ENCODE peak calls at places on chromosomes 16 and 17, in nine cellular contexts. L is ovary, N is transverse colon, D is activated B cell treated with CpG ODN at 0.5 μM for 24 hours, U is GM12865, K is tibial nerve, J is epithelial cell of esophagus, P is AG04449, Z is progenitor cell of endocrine pancreas. I is an unnamed sample.

GRCh38 chr16:70788668-70789161 is 12.2 kb downstream of the VAC14 start:
- DNase-seq in K (no peak), U (no peak), N (no peak), L (no peak), D (no peak), J (no peak), P (no peak), Z (no peak), I (no peak)

GRCh38 chr17:71142333-71142732 is 973.0 kb downstream of the KCNJ2 start:
- DNase-seq in D (no peak), Z (no peak), J (no peak), P (no peak), N (no peak), L (no peak), K (no peak), U (no peak), I (no peak)

GRCh38 chr16:66155933-66156332 is 210.6 kb upstream of the CDH5 start:
- DNase-seq in D (no peak), P (no peak), N (no peak), K (no peak), L (no peak), Z (no peak), J (no peak), U (peak; percentile 78), I (no peak)

GRCh38 chr16:11686713-11687112 is 18.5 kb downstream of the SNN start:
- DNase-seq in L (no peak), Z (no peak), U (no peak), D (no peak), N (no peak), K (no peak), J (no peak), P (no peak), I (no peak)

GRCh38 chr17:50953831-50954601 is 87.9 kb upstream of the TOB1 start:
- DNase-seq in Z (no peak), P (no peak), U (peak; percentile 49), J (peak; percentile 92), N (peak; percentile 43), L (peak; percentile 64), K (no peak), D (no peak), I (no peak)

GRCh38 chr17:33258291-33258690 is 34.8 kb downstream of the ASIC2 start:
- DNase-seq in L (no peak), N (no peak), K (no peak), J (no peak), Z (no peak), P (no peak), D (no peak), U (no peak), I (no peak)

GRCh38 chr16:74169687-74170522 is 126.7 kb upstream of the PSMD7 start:
- DNase-seq in J (no peak), U (no peak), P (no peak), Z (no peak), L (no peak), K (no peak), N (no peak), D (no peak), I (no peak)

GRCh38 chr17:2218426-2218825 is 85.2 kb downstream of the SMG6 start:
- DNase-seq in J (peak; percentile 99), U (peak; percentile 53), Z (no peak), P (no peak), L (no peak), D (no peak), K (no peak), N (no peak), I (no peak)

GRCh38 chr16:67663151-67663876 is 2.6 kb downstream of the PARD6A start:
- DNase-seq in N (no peak), K (no peak), D (no peak), Z (no peak), U (no peak), L (no peak), J (no peak), P (no peak), I (no peak)

GRCh38 chr17:2138318-2138717 is 83.4 kb downstream of the HIC1 start:
- DNase-seq in J (no peak), L (no peak), U (peak; percentile 92), P (no peak), Z (no peak), D (no peak), N (peak; percentile 45), K (no peak), I (no peak)

GRCh38 chr16:11203111-11203623 is 52.8 kb downstream of the SOCS1 start:
- DNase-seq in U (peak; percentile 55), P (no peak), K (no peak), J (no peak), N (no peak), L (no peak), D (no peak), Z (no peak), I (no peak)

GRCh38 chr16:84143784-84144199 is 1.2 kb downstream of the HSDL1 start:
- DNase-seq in P (no peak), Z (no peak), U (peak; percentile 30), J (peak; percentile 25), D (no peak), N (no peak), L (no peak), K (no peak), I (no peak)

GRCh38 chr16:69329369-69330285 is 761 bp downstream of the PDF start:
- DNase-seq in Z (no peak), L (peak; percentile 39), N (peak; percentile 39), P (no peak), K (no peak), J (peak; percentile 60), D (peak; percentile 7), U (peak; percentile 52), I (no peak)

GRCh38 chr17:56744721-56745120 is 89.0 kb downstream of the C17orf67 start:
- DNase-seq in L (no peak), D (no peak), K (no peak), U (no peak), Z (no peak), N (no peak), J (no peak), P (no peak), I (no peak)

GRCh38 chr16:66549284-66550131 is at the start of gene TK2:
- DNase-seq in J (peak; percentile 74), N (peak; percentile 71), D (peak; percentile 64), K (peak; percentile 36), P (no peak), Z (peak; percentile 46), U (peak; percentile 47), L (peak; percentile 83), I (peak; percentile 82)

GRCh38 chr17:50207792-50208567 is 6.5 kb upstream of the COL1A1 start:
- DNase-seq in D (no peak), Z (no peak), K (no peak), P (no peak), U (no peak), J (no peak), N (no peak), L (peak; percentile 41), I (no peak)

GRCh38 chr17:17032131-17032692 is 10.0 kb upstream of the MPRIP start:
- DNase-seq in K (no peak), L (peak; percentile 46), P (peak; percentile 55), D (no peak), N (peak; percentile 64), U (no peak), J (peak; percentile 73), Z (no peak), I (no peak)

GRCh38 chr16:16025214-16025968 is 76.0 kb downstream of the ABCC1 start:
- DNase-seq in N (no peak), Z (no peak), U (peak; percentile 86), J (peak; percentile 61), K (peak; percentile 35), L (no peak), P (peak; percentile 79), D (no peak), I (no peak)

GRCh38 chr16:87074635-87075318 is 242.4 kb downstream of the C16orf95 start:
- DNase-seq in J (no peak), Z (no peak), D (no peak), U (peak; percentile 95), N (peak; percentile 23), L (no peak), K (no peak), P (no peak), I (peak; percentile 40)

GRCh38 chr17:58306131-58306951 is 22.3 kb downstream of the TSPOAP1 start:
- DNase-seq in D (no peak), K (no peak), P (no peak), Z (peak; percentile 5), L (no peak), U (no peak), N (no peak), J (no peak), I (no peak)

GRCh38 chr17:39716073-39716818 is 14.1 kb downstream of the MIEN1 start:
- DNase-seq in U (no peak), N (no peak), L (no peak), K (no peak), Z (no peak), J (no peak), D (no peak), P (no peak), I (no peak)

DNA sequence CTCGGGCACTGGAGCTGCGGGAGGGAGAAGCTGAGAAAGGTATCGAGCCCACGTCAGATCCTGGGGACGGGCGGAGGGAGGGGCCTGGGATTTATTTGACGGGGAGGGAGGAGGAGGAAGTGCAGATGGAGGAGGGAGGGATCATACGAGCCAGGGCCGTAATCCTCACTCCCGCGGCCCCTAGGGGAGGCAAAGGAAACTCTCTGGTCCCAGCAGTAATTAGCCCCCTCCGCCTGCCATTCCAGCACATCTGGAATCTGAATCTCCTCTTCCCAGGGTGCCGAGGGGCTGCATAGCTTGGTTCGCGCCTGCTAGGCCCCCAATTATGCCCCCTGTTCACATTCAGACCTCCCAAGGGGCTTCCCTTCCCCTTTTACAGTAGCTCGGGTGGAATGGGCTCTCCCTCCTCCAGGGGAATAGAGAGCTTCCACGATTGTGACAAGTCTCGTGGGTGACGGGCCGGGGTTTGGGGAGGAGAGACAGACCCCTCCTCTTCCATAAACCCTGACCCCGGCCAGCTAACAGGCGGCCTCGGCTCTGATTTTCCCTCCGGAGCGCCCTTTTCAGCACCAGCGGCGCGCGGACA is at the start of gene SEZ6L2:
- DNase-seq in J (peak; percentile 96), N (peak; percentile 86), L (peak; percentile 46), D (peak; percentile 82), P (peak; percentile 12), U (peak; percentile 13), Z (no peak), K (peak; percentile 51), I (no peak)
- TF ChIP-seq CTCF in J (peak; percentile 41), N (peak; percentile 72), L (no peak), D (no peak), P (peak; percentile 30), U (no peak), Z (peak; percentile 31), K (no peak), I (peak; percentile 41)

GRCh38 chr17:21679256-21680146 is 12.8 kb upstream of the KCNJ18 start:
- DNase-seq in N (no peak), L (no peak), P (no peak), D (no peak), K (no peak), Z (no peak), J (no peak), U (no peak), I (peak; percentile 68)
- TF ChIP-seq CTCF in N (no peak), L (no peak), P (no peak), D (no peak), K (no peak), Z (no peak), J (no peak), U (no peak), I (no peak)

GRCh38 chr17:77748436-77748835 is 210.1 kb upstream of the TNRC6C start:
- DNase-seq in J (no peak), L (no peak), Z (no peak), P (no peak), U (no peak), K (no peak), N (no peak), D (no peak), I (no peak)
- TF ChIP-seq CTCF in J (no peak), L (no peak), Z (no peak), P (no peak), U (no peak), K (no peak), N (no peak), D (no peak), I (no peak)

GRCh38 chr17:81468111-81468764 is 44.4 kb downstream of the ACTG1 start:
- DNase-seq in Z (no peak), D (no peak), J (no peak), K (no peak), U (no peak), N (no peak), L (no peak), P (no peak), I (no peak)
- TF ChIP-seq CTCF in Z (no peak), D (no peak), J (no peak), K (no peak), U (no peak), N (no peak), L (no peak), P (no peak), I (no peak)

I was measured in type B pancreatic cell.